ENCODE peak calls at places on chromosome 7, in six cellular contexts. I is endodermal cell; H is A549; T is upper lobe of right lung; K is Peyer's patch; Y is CD8-positive, alpha-beta memory T cell. L is an unnamed sample.

GRCh38 chr7:127447326-127447945 is 54.9 kb upstream of the ZNF800 start:
- DNase-seq in I (peak; percentile 88), H (no peak), T (no peak), K (no peak), Y (peak; percentile 76), L (peak; percentile 65)

GRCh38 chr7:138249975-138250374 is 173.7 kb downstream of the AKR1D1 start:
- DNase-seq in I (no peak), H (no peak), T (no peak), K (no peak), Y (no peak), L (no peak)

GRCh38 chr7:5384618-5385017 is 39.0 kb downstream of the TNRC18 start:
- DNase-seq in I (no peak), H (no peak), T (no peak), K (no peak), Y (no peak), L (no peak)

GRCh38 chr7:50651227-50651989 is 86.2 kb upstream of the DDC start:
- DNase-seq in I (no peak), H (no peak), T (no peak), K (no peak), Y (no peak), L (no peak)

GRCh38 chr7:4791738-4792536 is 16.5 kb downstream of the AP5Z1 start:
- DNase-seq in I (peak; percentile 96), H (no peak), T (peak; percentile 83), K (peak; percentile 83), Y (peak; percentile 78), L (no peak)

GRCh38 chr7:74452748-74453320 is 872 bp upstream of the GTF2IRD1 start:
- DNase-seq in I (peak; percentile 62), H (peak; percentile 34), T (no peak), K (peak; percentile 65), Y (no peak), L (no peak)

GRCh38 chr7:31896929-31897328 is 173.3 kb downstream of the PDE1C start:
- DNase-seq in I (no peak), H (no peak), T (no peak), K (no peak), Y (no peak), L (no peak)

GRCh38 chr7:126685018-126685573 is 567.6 kb downstream of the GRM8 start:
- DNase-seq in I (no peak), H (no peak), T (no peak), K (no peak), Y (no peak), L (no peak)

GRCh38 chr7:154553711-154554265 is 449.1 kb downstream of the PAXIP1 start:
- DNase-seq in I (no peak), H (no peak), T (no peak), K (no peak), Y (no peak), L (no peak)
- H3K4me1 ChIP-seq in I (peaks cover 3% of the 10 kb centered on the region), H (no peaks in the 10 kb centered on the region), T (no peaks in the 10 kb centered on the region), K (no peaks in the 10 kb centered on the region), Y (no peaks in the 10 kb centered on the region), L (no peaks in the 10 kb centered on the region)

GRCh38 chr7:116836080-116836479 is 26.3 kb upstream of the CAPZA2 start:
- DNase-seq in I (no peak), H (no peak), T (no peak), K (no peak), Y (no peak), L (no peak)
- H3K27ac ChIP-seq in I (no peak overlapping the region), H (peak overlapping the region; percentile 26), T (no peak overlapping the region), K (no peak overlapping the region), Y (no peak overlapping the region), L (no peak overlapping the region)

DNA sequence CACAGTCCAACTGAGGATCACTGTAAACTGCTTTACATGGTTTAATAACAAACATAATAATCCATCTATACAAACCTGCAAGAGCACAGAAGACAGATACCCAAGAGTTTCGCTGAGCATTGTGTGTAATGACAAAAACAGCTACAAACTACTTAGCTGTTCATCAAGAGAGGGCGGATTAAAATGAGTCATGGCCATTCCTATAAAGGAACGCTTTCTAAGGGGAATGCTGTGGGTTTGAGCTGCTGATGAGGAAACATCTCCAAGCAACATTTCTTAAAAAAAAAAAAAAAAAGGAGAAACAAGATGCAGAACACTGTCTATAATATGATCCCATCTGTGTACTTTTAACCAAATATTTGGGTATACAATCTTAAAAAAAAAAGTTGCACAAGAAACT is 33.8 kb downstream of the VOPP1 start:
- DNase-seq in I (no peak), H (no peak), T (no peak), K (no peak), Y (no peak), L (peak; percentile 45)
- H3K4me1 ChIP-seq in I (no peaks in the 10 kb centered on the region), H (peaks cover 20% of the 10 kb centered on the region), T (peaks cover 37% of the 10 kb centered on the region), K (peaks cover 25% of the 10 kb centered on the region), Y (peaks cover 46% of the 10 kb centered on the region), L (peaks cover 19% of the 10 kb centered on the region)

GRCh38 chr7:87212478-87212877 is 7.1 kb downstream of the TMEM243 start:
- DNase-seq in I (no peak), H (no peak), T (no peak), K (no peak), Y (no peak), L (no peak)
- H3K27ac ChIP-seq in I (no peak overlapping the region), H (no peak overlapping the region), T (peak overlapping the region; percentile 17), K (no peak overlapping the region), Y (no peak overlapping the region), L (no peak overlapping the region)

GRCh38 chr7:24871765-24872164 is 108.2 kb downstream of the OSBPL3 start:
- DNase-seq in I (no peak), H (no peak), T (no peak), K (no peak), Y (no peak), L (no peak)
- H3K4me1 ChIP-seq in I (peaks cover 5% of the 10 kb centered on the region), H (no peaks in the 10 kb centered on the region), T (no peaks in the 10 kb centered on the region), K (no peaks in the 10 kb centered on the region), Y (no peaks in the 10 kb centered on the region), L (peaks cover 14% of the 10 kb centered on the region)